ENCODE peak calls at places on chromosomes 3 and 15, in four cellular contexts. B is heart left ventricle, I is sigmoid colon, Y is A549. D is an unnamed sample. For H3K4me1, the result is how much of the 10 kb centered on the place peaks cover.

GRCh38 chr15:35107122-35107521 is 22.0 kb upstream of the NANOGP8 start:
- DNase-seq in I (no peak), B (no peak), Y (no peak), D (no peak)

GRCh38 chr15:100171411-100171810 is 170.4 kb downstream of the ADAMTS17 start:
- DNase-seq in Y (no peak), I (no peak), B (no peak), D (no peak)

GRCh38 chr15:97804950-97805349 is 155.6 kb upstream of the ARRDC4 start:
- DNase-seq in Y (no peak), B (no peak), I (no peak), D (no peak)

GRCh38 chr3:35659808-35660207 is 20.5 kb downstream of the ARPP21 start:
- DNase-seq in Y (peak), I (no peak), B (no peak), D (no peak)

GRCh38 chr3:48879994-48880377 is 18.7 kb downstream of the SLC25A20 start:
- DNase-seq in I (no peak), B (no peak), Y (no peak), D (no peak)

GRCh38 chr15:61762682-61763081 is 297.6 kb downstream of the VPS13C start:
- DNase-seq in Y (no peak), I (no peak), B (no peak), D (no peak)

GRCh38 chr15:52466716-52467115 is 62.0 kb downstream of the MYO5A start:
- DNase-seq in Y (no peak), I (no peak), B (no peak), D (no peak)

GRCh38 chr3:171810278-171811058 is at the start of gene PLD1:
- DNase-seq in B (peak), Y (peak), I (peak), D (no peak)

GRCh38 chr15:85897818-85898717 is 103.3 kb upstream of the KLHL25 start:
- DNase-seq in I (no peak), B (no peak), Y (no peak), D (no peak)

GRCh38 chr15:83014205-83014653 is 2.8 kb upstream of the C15orf40 start:
- DNase-seq in B (no peak), I (no peak), Y (no peak), D (no peak)

GRCh38 chr15:88605507-88606436 is 15.4 kb upstream of the AEN start:
- DNase-seq in I (no peak), B (no peak), Y (no peak), D (no peak)

GRCh38 chr15:58329781-58330467 is 101.9 kb upstream of the LIPC start:
- DNase-seq in B (no peak), I (no peak), Y (peak), D (no peak)

GRCh38 chr3:33578325-33579180 is 138.3 kb upstream of the UBP1 start:
- DNase-seq in B (no peak), Y (peak), I (no peak), D (no peak)

GRCh38 chr3:104909188-104909587 is 457.5 kb upstream of the ALCAM start:
- DNase-seq in I (no peak), B (no peak), Y (peak), D (no peak)

GRCh38 chr15:61871926-61872522 is 188.2 kb downstream of the VPS13C start:
- DNase-seq in I (no peak), Y (peak), B (no peak), D (no peak)

GRCh38 chr3:8001712-8002111 is 499.9 kb upstream of the LMCD1 start:
- DNase-seq in I (no peak), Y (no peak), B (peak), D (no peak)

GRCh38 chr3:134376786-134377431 is 2.7 kb upstream of the AMOTL2 start:
- DNase-seq in B (no peak), I (peak), Y (no peak), D (no peak)

GRCh38 chr3:132979606-132980005 is 58.6 kb upstream of the TMEM108 start:
- DNase-seq in I (no peak), B (no peak), Y (no peak), D (no peak)

GRCh38 chr3:158991146-158991705 is 189.4 kb downstream of the MFSD1 start:
- DNase-seq in B (no peak), Y (no peak), I (no peak), D (no peak)

GRCh38 chr15:50857763-50858162 is 50.7 kb upstream of the AP4E1 start:
- DNase-seq in B (no peak), Y (no peak), I (no peak), D (no peak)

GRCh38 chr15:50865515-50866370 is 42.7 kb upstream of the AP4E1 start:
- DNase-seq in I (no peak), Y (no peak), B (no peak), D (no peak)

GRCh38 chr15:50860824-50861223 is 47.7 kb upstream of the AP4E1 start:
- DNase-seq in B (no peak), Y (no peak), I (no peak), D (no peak)

GRCh38 chr15:50864876-50865275 is 43.6 kb upstream of the AP4E1 start:
- DNase-seq in I (no peak), Y (no peak), B (no peak), D (no peak)

GRCh38 chr15:50862553-50862952 is 45.9 kb upstream of the AP4E1 start:
- DNase-seq in Y (no peak), B (no peak), I (no peak), D (no peak)
- TF ChIP-seq POLR2A in Y (no peak), B (no peak), I (no peak), D (no peak)

GRCh38 chr15:64901141-64901540 is 10.6 kb upstream of the ANKDD1A start:
- DNase-seq in Y (no peak), B (no peak), I (no peak), D (no peak)
- H3K4me1 ChIP-seq in Y (under half), B (under half), I (under half), D (under half)

GRCh38 chr3:49901351-49902339 is 2.0 kb downstream of the MST1R start:
- DNase-seq in Y (no peak), I (no peak), B (no peak), D (no peak)

GRCh38 chr3:49902511-49903345 is 945 bp downstream of the MST1R start:
- DNase-seq in I (no peak), Y (no peak), B (no peak), D (no peak)

GRCh38 chr3:49906004-49906860 is 2.6 kb upstream of the MST1R start:
- DNase-seq in Y (peak), I (no peak), B (peak), D (no peak)

GRCh38 chr3:49900491-49901153 is 3.1 kb downstream of the MST1R start:
- DNase-seq in Y (peak), I (no peak), B (peak), D (no peak)

GRCh38 chr3:49903451-49904424 is at the start of gene MST1R:
- DNase-seq in I (peak), Y (peak), B (peak), D (peak)
- TF ChIP-seq POLR2A in I (no peak), Y (peak), B (no peak), D (no peak)

GRCh38 chr3:87359807-87360206 is 83.4 kb upstream of the POU1F1 start:
- DNase-seq in B (no peak), Y (no peak), I (no peak), D (no peak)

GRCh38 chr3:87361271-87361670 is 84.9 kb upstream of the POU1F1 start:
- DNase-seq in I (no peak), B (no peak), Y (no peak), D (no peak)

GRCh38 chr3:87359025-87359424 is 82.6 kb upstream of the POU1F1 start:
- DNase-seq in Y (no peak), I (no peak), B (no peak), D (no peak)

GRCh38 chr3:87354399-87354798 is 78.0 kb upstream of the POU1F1 start:
- DNase-seq in I (no peak), B (no peak), Y (peak), D (no peak)

GRCh38 chr3:87358066-87358465 is 81.7 kb upstream of the POU1F1 start:
- DNase-seq in B (no peak), I (no peak), Y (no peak), D (no peak)
- H3K4me1 ChIP-seq in B (under half), I (under half), Y (under half), D (under half)

GRCh38 chr3:129890125-129890524 is 3.4 kb downstream of the TMCC1 start:
- DNase-seq in B (no peak), I (no peak), Y (no peak), D (no peak)

GRCh38 chr3:129893616-129894070 is at the start of gene TMCC1:
- DNase-seq in Y (peak), B (peak), I (peak), D (peak)

GRCh38 chr3:129890891-129891290 is 2.6 kb downstream of the TMCC1 start:
- DNase-seq in B (no peak), I (no peak), Y (no peak), D (no peak)

GRCh38 chr3:129892486-129892856 is 1.0 kb downstream of the TMCC1 start:
- DNase-seq in Y (no peak), B (no peak), I (no peak), D (no peak)

DNA sequence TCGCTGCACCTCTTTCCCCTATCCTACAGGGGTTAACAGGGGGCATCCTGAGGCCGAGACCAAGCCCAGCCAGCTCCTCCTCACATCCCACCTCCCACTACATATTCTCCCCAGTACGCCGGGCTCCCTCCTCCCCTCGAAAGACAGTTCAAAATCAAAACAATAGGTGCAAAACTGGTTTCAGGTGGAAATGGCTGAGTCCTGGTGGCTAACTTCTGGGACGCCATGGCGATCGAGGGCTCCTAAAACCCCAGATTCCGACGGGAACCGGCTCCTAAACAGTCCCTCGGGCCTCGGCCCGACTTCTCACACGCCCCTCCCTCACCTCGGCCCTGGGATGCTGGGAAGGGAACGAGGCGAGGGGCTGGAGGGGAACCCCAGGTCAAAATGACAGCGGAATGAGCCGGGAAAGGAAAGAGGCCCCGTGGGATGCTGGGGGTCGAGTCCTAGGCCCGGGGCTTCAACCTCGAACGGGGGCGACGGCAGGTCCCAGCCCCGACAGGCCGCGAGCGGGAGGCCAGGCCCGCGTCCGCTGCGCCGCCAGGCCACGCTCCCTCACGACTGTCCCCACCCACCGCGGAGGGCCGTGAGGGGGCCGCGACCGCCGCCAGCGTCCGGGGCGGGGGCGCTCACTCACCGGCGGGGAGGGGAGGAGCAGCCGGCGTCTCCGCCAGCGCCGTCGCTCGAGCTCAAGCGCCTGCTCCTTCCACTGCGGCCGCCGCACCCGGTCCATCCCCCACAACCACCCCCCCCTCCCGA is 475 bp downstream of the TMCC1 start:
- DNase-seq in B (peak), Y (no peak), I (peak), D (no peak)
- TF ChIP-seq POLR2A in B (no peak), Y (peak), I (no peak), D (peak)

GRCh38 chr15:75109021-75109690 is 85.8 kb downstream of the PPCDC start:
- DNase-seq in B (no peak), I (no peak), Y (no peak), D (no peak)

GRCh38 chr15:75107509-75107904 is 84.1 kb downstream of the PPCDC start:
- DNase-seq in Y (no peak), B (no peak), I (no peak), D (no peak)

GRCh38 chr15:75107905-75108838 is 84.8 kb downstream of the PPCDC start:
- DNase-seq in Y (peak), I (no peak), B (no peak), D (no peak)

GRCh38 chr15:75100679-75101078 is 77.3 kb downstream of the PPCDC start:
- DNase-seq in I (no peak), B (no peak), Y (no peak), D (no peak)

DNA sequence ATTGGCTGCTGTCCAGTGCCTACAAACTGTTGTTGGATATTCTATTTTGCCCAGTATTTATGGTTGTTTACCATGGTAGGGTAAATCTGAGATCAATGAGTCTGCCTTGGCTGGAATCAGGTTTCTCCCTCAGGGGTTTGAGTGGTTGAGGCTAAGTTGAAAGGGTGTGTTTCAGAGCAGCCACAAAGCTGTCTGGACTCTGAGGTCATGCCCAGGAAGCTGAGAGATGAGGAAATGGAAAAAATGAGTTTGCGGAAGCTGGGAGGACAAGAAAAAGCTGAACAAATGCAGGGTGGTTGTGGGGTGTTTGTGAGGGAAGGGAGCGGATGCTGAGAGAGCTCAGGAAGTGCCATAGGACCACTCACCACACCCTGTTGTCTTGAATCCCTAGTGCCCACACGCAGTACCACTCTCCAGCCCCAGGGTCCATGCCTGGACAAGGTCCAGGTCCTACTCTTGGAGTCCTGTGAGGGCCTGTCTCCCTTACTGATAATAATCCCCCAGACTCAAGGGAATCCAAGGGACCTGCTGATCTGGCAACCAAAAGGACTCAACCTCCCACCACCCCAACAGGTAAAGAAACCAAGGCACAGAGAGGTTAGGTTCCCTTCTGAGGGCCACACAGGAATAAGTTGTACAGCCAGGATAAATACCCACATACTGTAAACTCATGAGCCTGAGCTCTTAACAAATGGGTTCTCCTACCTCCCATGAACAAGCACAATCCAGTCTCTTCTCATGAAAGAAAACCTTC is 81.6 kb downstream of the PPCDC start:
- DNase-seq in I (no peak), B (peak), Y (peak), D (no peak)
- H3K4me1 ChIP-seq in I (under half), B (under half), Y (under half), D (under half)

GRCh38 chr3:185498503-185499396 is at the start of gene TMEM41A:
- DNase-seq in I (peak), Y (peak), B (peak), D (peak)
- TF ChIP-seq POLR2A in I (peak), Y (peak), B (peak), D (peak)